ENCODE peak calls at places on chromosome 5, in four cellular contexts. One of them, this sample, is unnamed.

GRCh38 chr5:65066385-65066784 is 297.7 kb downstream of the CWC27 start:
- DNase-seq in HCT116: no peak
- DNase-seq in H7: no peak
- DNase-seq in AG08395: no peak
- DNase-seq in this sample: no peak

GRCh38 chr5:75734913-75735789 is 17.9 kb upstream of the POC5 start:
- DNase-seq in HCT116: peak
- DNase-seq in H7: peak
- DNase-seq in AG08395: peak
- DNase-seq in this sample: no peak

GRCh38 chr5:55993628-55994501 is 898 bp downstream of the IL6ST start:
- DNase-seq in HCT116: no peak
- DNase-seq in H7: no peak
- DNase-seq in AG08395: no peak
- DNase-seq in this sample: no peak

GRCh38 chr5:138955013-138955660 is 80.0 kb upstream of the LRRTM2 start:
- DNase-seq in HCT116: no peak
- DNase-seq in H7: peak
- DNase-seq in AG08395: no peak
- DNase-seq in this sample: no peak

GRCh38 chr5:110329955-110330354 is 396.5 kb downstream of the TMEM232 start:
- DNase-seq in HCT116: no peak
- DNase-seq in H7: no peak
- DNase-seq in AG08395: no peak
- DNase-seq in this sample: no peak

GRCh38 chr5:485943-486491 is 38.2 kb downstream of the SLC9A3 start:
- DNase-seq in HCT116: no peak
- DNase-seq in H7: no peak
- DNase-seq in AG08395: no peak
- DNase-seq in this sample: no peak

GRCh38 chr5:170265527-170265926 is 32.0 kb downstream of the LCP2 start:
- DNase-seq in HCT116: no peak
- DNase-seq in H7: no peak
- DNase-seq in AG08395: no peak
- DNase-seq in this sample: no peak

GRCh38 chr5:52798952-52799351 is 11.2 kb downstream of the ITGA1 start:
- DNase-seq in HCT116: no peak
- DNase-seq in H7: no peak
- DNase-seq in AG08395: no peak
- DNase-seq in this sample: no peak

GRCh38 chr5:127885176-127885575 is 182.0 kb downstream of the CCDC192 start:
- DNase-seq in HCT116: no peak
- DNase-seq in H7: no peak
- DNase-seq in AG08395: no peak
- DNase-seq in this sample: no peak

GRCh38 chr5:473344-474192 is 30.6 kb downstream of the EXOC3 start:
- DNase-seq in HCT116: no peak
- DNase-seq in H7: peak
- DNase-seq in AG08395: peak
- DNase-seq in this sample: peak

GRCh38 chr5:147234098-147234824 is 565 bp upstream of the STK32A start:
- DNase-seq in HCT116: no peak
- DNase-seq in H7: peak
- DNase-seq in AG08395: no peak
- DNase-seq in this sample: no peak

GRCh38 chr5:172144291-172144815 is 43.7 kb downstream of the STK10 start:
- DNase-seq in HCT116: no peak
- DNase-seq in H7: no peak
- DNase-seq in AG08395: no peak
- DNase-seq in this sample: no peak

This sample was measured in effector memory CD8-positive, alpha-beta T cell.